ENCODE peak calls at places on chromosome 3, in ten cellular contexts. K is stimulated activated CD8-positive, alpha-beta memory T cell treated with anti-CD3 and anti-CD28 coated beads, Interleukin-7, amount 100 ng/mL, for 24 hours; H is hepatic stellate cell; I is stimulated activated naive B cell treated with anti-CD40 and anti-IgM and Interleukin-4, amounts not matched to agents 10 μg/mL and 1 μg/mL and 100 μg/mL, for 72 hours; N is KG1; B is activated CD4-positive, alpha-beta T cell treated with anti-CD3 and anti-CD28 coated beads for 24 hours; Z is COLO829; O is non-pigmented ciliary epithelial cell; A is nucleus accumbens; D is SHP77. Q is an unnamed sample.

GRCh38 chr3:30693470-30694120 is 87.2 kb downstream of the TGFBR2 start:
- DNase-seq in I (peak), Z (peak), D (peak), A (no peak), B (no peak), K (no peak), H (peak), O (peak), N (peak), Q (no peak)

GRCh38 chr3:13120246-13120927 is 47.2 kb upstream of the IQSEC1 start:
- DNase-seq in I (no peak), H (no peak), K (no peak), B (no peak), O (no peak), Z (no peak), D (no peak), N (no peak), A (no peak), Q (no peak)

GRCh38 chr3:59286791-59287531 is 237.1 kb upstream of the CFAP20DC start:
- DNase-seq in N (peak), A (no peak), O (no peak), I (no peak), D (no peak), H (peak), B (no peak), K (no peak), Z (no peak), Q (peak)

GRCh38 chr3:33130144-33130543 is 16.3 kb downstream of the CRTAP start:
- DNase-seq in D (no peak), B (no peak), O (no peak), Z (no peak), H (no peak), K (no peak), N (no peak), A (no peak), I (no peak), Q (no peak)

GRCh38 chr3:130480736-130481135 is 36.2 kb upstream of the COL6A6 start:
- DNase-seq in K (no peak), I (no peak), A (no peak), D (no peak), H (no peak), Z (peak), O (peak), B (no peak), N (no peak), Q (no peak)

GRCh38 chr3:190883973-190884832 is 21.7 kb upstream of the GMNC start:
- DNase-seq in B (peak), N (peak), Z (peak), A (peak), O (peak), H (peak), K (no peak), D (peak), I (peak), Q (no peak)

GRCh38 chr3:31980530-31981205 is 394 bp downstream of the OSBPL10 start:
- DNase-seq in H (no peak), D (peak), A (peak), B (peak), N (no peak), K (no peak), I (peak), Z (no peak), O (no peak), Q (no peak)

GRCh38 chr3:24521306-24522154 is 26.9 kb upstream of the THRB start:
- DNase-seq in A (no peak), B (no peak), D (no peak), I (peak), N (no peak), O (no peak), H (peak), K (no peak), Z (no peak), Q (no peak)

GRCh38 chr3:148971819-148972218 is 19.5 kb upstream of the GYG1 start:
- DNase-seq in B (no peak), N (no peak), I (no peak), O (no peak), A (no peak), D (no peak), H (no peak), Z (no peak), K (no peak), Q (no peak)

GRCh38 chr3:171049831-171050444 is 23.4 kb upstream of the SLC2A2 start:
- DNase-seq in N (no peak), O (no peak), I (peak), A (peak), D (peak), Z (peak), K (no peak), H (peak), B (no peak), Q (no peak)

GRCh38 chr3:62046326-62046725 is 327.0 kb downstream of the FEZF2 start:
- DNase-seq in D (no peak), I (no peak), A (no peak), K (no peak), O (peak), B (no peak), H (no peak), N (no peak), Z (no peak), Q (no peak)

GRCh38 chr3:155664922-155665695 is 79.8 kb downstream of the PLCH1 start:
- DNase-seq in D (no peak), K (no peak), H (peak), Z (no peak), A (no peak), N (no peak), I (no peak), B (no peak), O (peak), Q (peak)

GRCh38 chr3:14741510-14741909 is 66.6 kb downstream of the C3orf20 start:
- DNase-seq in D (no peak), B (no peak), N (no peak), K (no peak), Z (no peak), O (no peak), H (no peak), A (no peak), I (no peak), Q (no peak)

GRCh38 chr3:72950801-72951200 is 45.8 kb upstream of the PPP4R2 start:
- DNase-seq in I (no peak), O (no peak), H (no peak), K (no peak), B (no peak), N (no peak), D (no peak), A (no peak), Z (peak), Q (no peak)

GRCh38 chr3:6644070-6644929 is 216.6 kb upstream of the GRM7 start:
- DNase-seq in I (no peak), N (no peak), O (no peak), B (no peak), Z (no peak), K (no peak), A (no peak), H (no peak), D (peak), Q (no peak)

GRCh38 chr3:30597131-30597768 is 9.2 kb upstream of the TGFBR2 start:
- DNase-seq in I (no peak), N (no peak), K (no peak), H (no peak), B (no peak), Z (peak), O (peak), D (no peak), A (no peak), Q (peak)

GRCh38 chr3:112633191-112633590 is 7.8 kb downstream of the CCDC80 start:
- DNase-seq in N (no peak), D (no peak), B (no peak), O (no peak), A (no peak), H (no peak), I (no peak), Z (no peak), K (no peak), Q (no peak)

GRCh38 chr3:114446605-114447004 is 152.8 kb downstream of the TIGIT start:
- DNase-seq in Z (no peak), H (no peak), O (no peak), N (no peak), B (no peak), A (no peak), K (no peak), I (no peak), D (no peak), Q (no peak)

GRCh38 chr3:159922861-159923312 is 65.7 kb upstream of the IL12A start:
- DNase-seq in O (no peak), D (no peak), I (peak), Z (no peak), A (no peak), H (no peak), K (no peak), B (no peak), N (no peak), Q (no peak)

GRCh38 chr3:130258532-130258952 is 86.9 kb upstream of the COL6A5 start:
- DNase-seq in D (no peak), B (no peak), I (no peak), Z (no peak), H (no peak), K (no peak), N (no peak), O (no peak), A (no peak), Q (no peak)

GRCh38 chr3:49747792-49748480 is 24.2 kb upstream of the GMPPB start:
- DNase-seq in I (no peak), B (no peak), N (no peak), Z (no peak), K (no peak), D (no peak), A (no peak), O (peak), H (no peak), Q (peak)

GRCh38 chr3:102006812-102007485 is 157.6 kb downstream of the NFKBIZ start:
- DNase-seq in A (no peak), I (no peak), B (no peak), Z (peak), K (no peak), H (peak), N (no peak), D (no peak), O (peak), Q (peak)

GRCh38 chr3:59046839-59047238 is 3.0 kb downstream of the CFAP20DC start:
- DNase-seq in N (no peak), K (no peak), H (no peak), O (no peak), I (no peak), B (no peak), D (no peak), Z (no peak), A (no peak), Q (no peak)

GRCh38 chr3:118228151-118228550 is 806.5 kb downstream of the IGSF11 start:
- DNase-seq in N (no peak), H (no peak), K (no peak), D (no peak), O (no peak), I (no peak), Z (no peak), B (no peak), A (no peak), Q (no peak)

GRCh38 chr3:124850212-124850611 is 37.0 kb downstream of the ITGB5 start:
- DNase-seq in D (no peak), H (no peak), B (no peak), K (no peak), O (no peak), N (no peak), A (no peak), Z (no peak), I (no peak), Q (no peak)

GRCh38 chr3:184965639-184966430 is 153.9 kb downstream of the VPS8 start:
- DNase-seq in N (no peak), K (no peak), H (no peak), D (no peak), A (no peak), I (no peak), Z (no peak), B (no peak), O (no peak), Q (no peak)

GRCh38 chr3:113468536-113468935 is 27.2 kb upstream of the CFAP44 start:
- DNase-seq in B (no peak), K (no peak), H (no peak), D (no peak), A (no peak), N (no peak), I (no peak), O (no peak), Z (no peak), Q (no peak)

GRCh38 chr3:36482880-36483279 is 102.6 kb downstream of the STAC start:
- DNase-seq in I (no peak), H (no peak), B (no peak), A (no peak), D (no peak), Z (no peak), K (no peak), O (no peak), N (no peak), Q (no peak)

GRCh38 chr3:37143821-37144220 is 30.6 kb downstream of the LRRFIP2 start:
- DNase-seq in O (no peak), K (no peak), Z (no peak), D (no peak), H (no peak), B (no peak), I (no peak), A (no peak), N (no peak), Q (no peak)

GRCh38 chr3:2950159-2950558 is 160.0 kb downstream of the IL5RA start:
- DNase-seq in D (no peak), B (no peak), O (no peak), K (no peak), N (no peak), I (no peak), A (no peak), Z (no peak), H (no peak), Q (no peak)

GRCh38 chr3:115857518-115858136 is 234.3 kb downstream of the GAP43 start:
- DNase-seq in B (no peak), K (no peak), Z (no peak), I (no peak), N (no peak), D (no peak), O (no peak), H (no peak), A (no peak), Q (no peak)

GRCh38 chr3:64342940-64343691 is 117.8 kb upstream of the PRICKLE2 start:
- DNase-seq in B (no peak), K (no peak), H (no peak), I (no peak), A (no peak), D (no peak), N (no peak), O (peak), Z (peak), Q (peak)

Q was measured in epithelial cell of proximal tubule.